ENCODE peak calls at places on chromosomes 5 and 9, in four cellular contexts. One of them, this sample, is unnamed.

GRCh38 chr9:2116073-2116472 is 100.9 kb downstream of the SMARCA2 start:
- DNase-seq in SJSA1: no peak
- DNase-seq in PC-3: peak; percentile 40
- DNase-seq in tibial nerve: no peak
- DNase-seq in this sample: no peak

GRCh38 chr9:81380960-81381359 is 308.4 kb downstream of the TLE1 start:
- DNase-seq in SJSA1: no peak
- DNase-seq in PC-3: peak; percentile 26
- DNase-seq in tibial nerve: no peak
- DNase-seq in this sample: no peak

GRCh38 chr9:128420651-128421473 is at the start of gene CERCAM:
- DNase-seq in SJSA1: peak; percentile 59
- DNase-seq in PC-3: peak; percentile 36
- DNase-seq in tibial nerve: peak; percentile 41
- DNase-seq in this sample: peak; percentile 16

GRCh38 chr5:82820188-82820587 is 257.0 kb downstream of the TMEM167A start:
- DNase-seq in SJSA1: no peak
- DNase-seq in PC-3: peak; percentile 86
- DNase-seq in tibial nerve: no peak
- DNase-seq in this sample: no peak

GRCh38 chr9:94269264-94269663 is 10.2 kb downstream of the ZNF169 start:
- DNase-seq in SJSA1: no peak
- DNase-seq in PC-3: no peak
- DNase-seq in tibial nerve: no peak
- DNase-seq in this sample: no peak

GRCh38 chr9:35859310-35859994 is 10.7 kb downstream of the OR13J1 start:
- DNase-seq in SJSA1: no peak
- DNase-seq in PC-3: peak; percentile 34
- DNase-seq in tibial nerve: no peak
- DNase-seq in this sample: no peak

GRCh38 chr5:143121135-143121474 is 282.4 kb downstream of the NR3C1 start:
- DNase-seq in SJSA1: no peak
- DNase-seq in PC-3: no peak
- DNase-seq in tibial nerve: no peak
- DNase-seq in this sample: no peak

GRCh38 chr9:136345281-136346156 is 18.0 kb downstream of the DNLZ start:
- DNase-seq in SJSA1: no peak
- DNase-seq in PC-3: peak; percentile 57
- DNase-seq in tibial nerve: peak; percentile 67
- DNase-seq in this sample: no peak

GRCh38 chr5:135891804-135892203 is 3.8 kb downstream of the IL9 start:
- DNase-seq in SJSA1: no peak
- DNase-seq in PC-3: no peak
- DNase-seq in tibial nerve: no peak
- DNase-seq in this sample: no peak

GRCh38 chr9:134690301-134690751 is 48.7 kb downstream of the COL5A1 start:
- DNase-seq in SJSA1: no peak
- DNase-seq in PC-3: no peak
- DNase-seq in tibial nerve: no peak
- DNase-seq in this sample: no peak

GRCh38 chr5:67164856-67165523 is 31.6 kb downstream of the CD180 start:
- DNase-seq in SJSA1: no peak
- DNase-seq in PC-3: no peak
- DNase-seq in tibial nerve: no peak
- DNase-seq in this sample: no peak

GRCh38 chr5:90783460-90784333 is 225.1 kb downstream of the ADGRV1 start:
- DNase-seq in SJSA1: peak; percentile 64
- DNase-seq in PC-3: peak; percentile 89
- DNase-seq in tibial nerve: peak; percentile 40
- DNase-seq in this sample: peak; percentile 19

GRCh38 chr5:99037668-99038067 is 108.9 kb upstream of the CHD1 start:
- DNase-seq in SJSA1: no peak
- DNase-seq in PC-3: peak; percentile 72
- DNase-seq in tibial nerve: no peak
- DNase-seq in this sample: peak; percentile 43

GRCh38 chr5:179261301-179262125 is 83.7 kb downstream of the ADAMTS2 start:
- DNase-seq in SJSA1: peak; percentile 42
- DNase-seq in PC-3: peak; percentile 3
- DNase-seq in tibial nerve: no peak
- DNase-seq in this sample: no peak

GRCh38 chr9:110555971-110556370 is 23.6 kb downstream of the SVEP1 start:
- DNase-seq in SJSA1: no peak
- DNase-seq in PC-3: no peak
- DNase-seq in tibial nerve: peak; percentile 45
- DNase-seq in this sample: no peak

GRCh38 chr5:2011481-2012411 is 129.0 kb upstream of the IRX4 start:
- DNase-seq in SJSA1: no peak
- DNase-seq in PC-3: no peak
- DNase-seq in tibial nerve: no peak
- DNase-seq in this sample: no peak

GRCh38 chr5:95163079-95163478 is 121.8 kb downstream of the MCTP1 start:
- DNase-seq in SJSA1: no peak
- DNase-seq in PC-3: no peak
- DNase-seq in tibial nerve: no peak
- DNase-seq in this sample: no peak

GRCh38 chr9:133728856-133729645 is 9.1 kb downstream of the SARDH start:
- DNase-seq in SJSA1: peak; percentile 30
- DNase-seq in PC-3: no peak
- DNase-seq in tibial nerve: no peak
- DNase-seq in this sample: no peak

GRCh38 chr9:69260161-69260560 is 64.9 kb upstream of the ENTREP1 start:
- DNase-seq in SJSA1: no peak
- DNase-seq in PC-3: no peak
- DNase-seq in tibial nerve: no peak
- DNase-seq in this sample: no peak

GRCh38 chr5:9898319-9898718 is 268.2 kb upstream of the TAS2R1 start:
- DNase-seq in SJSA1: no peak
- DNase-seq in PC-3: peak; percentile 85
- DNase-seq in tibial nerve: no peak
- DNase-seq in this sample: no peak

GRCh38 chr5:21823588-21823987 is 1029.6 kb downstream of the CDH12 start:
- DNase-seq in SJSA1: no peak
- DNase-seq in PC-3: peak; percentile 60
- DNase-seq in tibial nerve: no peak
- DNase-seq in this sample: no peak

GRCh38 chr9:105697871-105698270 is 3.5 kb downstream of the TMEM38B start:
- DNase-seq in SJSA1: no peak
- DNase-seq in PC-3: no peak
- DNase-seq in tibial nerve: no peak
- DNase-seq in this sample: no peak

GRCh38 chr5:45639038-45639437 is 57.1 kb downstream of the HCN1 start:
- DNase-seq in SJSA1: no peak
- DNase-seq in PC-3: peak; percentile 36
- DNase-seq in tibial nerve: no peak
- DNase-seq in this sample: no peak

GRCh38 chr9:134571326-134571871 is 70.2 kb upstream of the COL5A1 start:
- DNase-seq in SJSA1: peak; percentile 35
- DNase-seq in PC-3: no peak
- DNase-seq in tibial nerve: no peak
- DNase-seq in this sample: no peak

GRCh38 chr5:139644001-139644456 is 4.1 kb upstream of the CXXC5 start:
- DNase-seq in SJSA1: no peak
- DNase-seq in PC-3: no peak
- DNase-seq in tibial nerve: no peak
- DNase-seq in this sample: no peak

DNA sequence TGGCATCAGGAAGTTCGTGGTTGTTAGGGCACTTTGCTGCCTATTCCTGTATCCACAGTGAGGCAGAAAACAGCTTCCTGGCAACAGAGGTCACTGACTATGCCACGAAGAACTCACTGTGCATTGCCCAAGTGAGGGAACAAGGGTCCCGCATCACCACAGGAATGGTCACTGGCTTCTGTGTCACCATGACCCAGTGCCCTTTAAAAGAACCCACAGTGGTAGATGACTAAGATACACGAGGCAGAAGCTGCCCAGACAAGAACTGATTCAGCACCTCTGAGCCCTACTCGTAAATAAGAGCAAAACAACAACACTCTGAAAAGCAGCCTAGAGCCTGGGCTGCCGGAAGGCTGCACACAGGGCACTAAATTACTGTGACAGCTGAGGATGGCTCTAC is 236.6 kb upstream of the RASEF start:
- DNase-seq in SJSA1: peak; percentile 46
- DNase-seq in PC-3: peak; percentile 79
- DNase-seq in tibial nerve: no peak
- DNase-seq in this sample: no peak
- H3K27ac ChIP-seq in SJSA1: no peak overlapping the region
- H3K27ac ChIP-seq in PC-3: peak overlapping the region; percentile 89
- H3K27ac ChIP-seq in tibial nerve: no peak overlapping the region
- H3K27ac ChIP-seq in this sample: no peak overlapping the region

GRCh38 chr9:123339666-123340414 is 16.2 kb upstream of the CRB2 start:
- DNase-seq in SJSA1: no peak
- DNase-seq in PC-3: peak; percentile 23
- DNase-seq in tibial nerve: no peak
- DNase-seq in this sample: no peak
- H3K4me1 ChIP-seq in SJSA1: peaks cover 11% of the 10 kb centered on the region
- H3K4me1 ChIP-seq in PC-3: no peaks in the 10 kb centered on the region
- H3K4me1 ChIP-seq in tibial nerve: no peaks in the 10 kb centered on the region
- H3K4me1 ChIP-seq in this sample: peaks cover 12% of the 10 kb centered on the region

DNA sequence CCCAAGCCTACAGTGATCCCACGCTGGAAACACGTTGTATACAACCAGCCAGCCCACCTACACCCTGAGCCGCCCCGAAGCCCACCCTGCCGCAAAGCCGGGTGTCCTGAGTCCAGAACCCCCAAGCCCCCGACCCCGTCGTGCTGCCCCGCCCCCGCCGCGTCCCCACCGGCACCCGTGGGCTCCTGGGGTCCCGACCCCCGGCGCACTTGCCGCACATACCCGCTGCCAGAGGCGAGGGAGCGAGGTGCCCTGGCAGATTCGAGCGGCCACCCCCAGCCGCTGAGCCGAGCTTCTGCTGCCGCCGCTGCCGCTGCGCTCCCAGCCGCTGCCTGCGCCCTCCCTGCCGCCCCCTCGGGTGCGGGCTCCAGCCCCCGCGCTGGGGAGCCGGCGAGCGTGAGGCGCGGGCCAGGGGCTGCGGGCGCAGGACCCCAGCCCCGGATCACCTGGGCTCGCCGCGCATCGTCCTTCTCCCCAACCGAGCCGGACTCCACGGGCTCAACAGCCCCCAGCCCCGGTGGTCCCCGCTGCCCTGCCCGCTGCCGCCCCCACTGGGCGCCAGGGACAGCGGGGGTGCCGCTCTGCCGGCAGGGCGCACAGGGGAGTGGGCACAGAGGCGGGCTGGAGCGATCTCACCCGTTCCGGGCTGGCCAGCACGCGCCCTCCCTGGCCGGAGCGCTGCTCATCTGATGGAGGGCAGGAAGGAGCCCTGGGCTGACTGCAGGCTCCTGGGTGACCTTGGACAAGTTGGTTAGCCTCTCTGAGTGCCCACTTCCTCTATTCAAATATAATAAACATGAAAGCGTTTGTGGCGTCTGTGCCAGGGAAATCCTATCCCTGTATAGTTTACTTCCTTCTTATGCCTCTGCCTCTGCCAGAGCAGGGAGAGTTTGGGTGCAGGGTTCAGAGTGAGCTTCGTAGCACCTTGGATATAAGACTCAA is at the start of gene HTR4:
- DNase-seq in SJSA1: no peak
- DNase-seq in PC-3: no peak
- DNase-seq in tibial nerve: no peak
- DNase-seq in this sample: no peak
- H3K27ac ChIP-seq in SJSA1: no peak within 1 kb of the TSS
- H3K27ac ChIP-seq in PC-3: no peak within 1 kb of the TSS
- H3K27ac ChIP-seq in tibial nerve: no peak within 1 kb of the TSS
- H3K27ac ChIP-seq in this sample: no peak within 1 kb of the TSS

GRCh38 chr5:43149231-43149630 is 28.5 kb downstream of the ZNF131 start:
- DNase-seq in SJSA1: no peak
- DNase-seq in PC-3: no peak
- DNase-seq in tibial nerve: no peak
- DNase-seq in this sample: no peak

GRCh38 chr5:43140286-43140685 is 19.6 kb downstream of the ZNF131 start:
- DNase-seq in SJSA1: no peak
- DNase-seq in PC-3: no peak
- DNase-seq in tibial nerve: no peak
- DNase-seq in this sample: no peak

GRCh38 chr5:43141211-43141610 is 20.5 kb downstream of the ZNF131 start:
- DNase-seq in SJSA1: no peak
- DNase-seq in PC-3: no peak
- DNase-seq in tibial nerve: no peak
- DNase-seq in this sample: no peak

GRCh38 chr5:43146958-43147357 is 26.2 kb downstream of the ZNF131 start:
- DNase-seq in SJSA1: no peak
- DNase-seq in PC-3: no peak
- DNase-seq in tibial nerve: no peak
- DNase-seq in this sample: no peak

GRCh38 chr5:43145071-43145470 is 24.4 kb downstream of the ZNF131 start:
- DNase-seq in SJSA1: no peak
- DNase-seq in PC-3: no peak
- DNase-seq in tibial nerve: no peak
- DNase-seq in this sample: no peak
- H3K4me1 ChIP-seq in SJSA1: no peaks in the 10 kb centered on the region
- H3K4me1 ChIP-seq in PC-3: no peaks in the 10 kb centered on the region
- H3K4me1 ChIP-seq in tibial nerve: no peaks in the 10 kb centered on the region
- H3K4me1 ChIP-seq in this sample: peaks cover 3% of the 10 kb centered on the region

GRCh38 chr9:77176686-77177142 is 620 bp upstream of the VPS13A start:
- DNase-seq in SJSA1: no peak
- DNase-seq in PC-3: no peak
- DNase-seq in tibial nerve: no peak
- DNase-seq in this sample: no peak

GRCh38 chr9:77177143-77177893 is at the start of gene VPS13A:
- DNase-seq in SJSA1: peak; percentile 94
- DNase-seq in PC-3: peak; percentile 91
- DNase-seq in tibial nerve: peak; percentile 73
- DNase-seq in this sample: peak; percentile 89

GRCh38 chr9:77176106-77176505 is 1.2 kb upstream of the VPS13A start:
- DNase-seq in SJSA1: no peak
- DNase-seq in PC-3: no peak
- DNase-seq in tibial nerve: no peak
- DNase-seq in this sample: no peak

GRCh38 chr9:77180056-77180455 is 2.7 kb downstream of the VPS13A start:
- DNase-seq in SJSA1: no peak
- DNase-seq in PC-3: no peak
- DNase-seq in tibial nerve: no peak
- DNase-seq in this sample: no peak

GRCh38 chr9:77177894-77178794 is 810 bp downstream of the VPS13A start:
- DNase-seq in SJSA1: peak; percentile 46
- DNase-seq in PC-3: peak; percentile 10
- DNase-seq in tibial nerve: no peak
- DNase-seq in this sample: peak; percentile 56
- H3K27ac ChIP-seq in SJSA1: no peak overlapping the region
- H3K27ac ChIP-seq in PC-3: peak overlapping the region; percentile 36
- H3K27ac ChIP-seq in tibial nerve: peak overlapping the region; percentile 70
- H3K27ac ChIP-seq in this sample: peak overlapping the region; percentile 89

GRCh38 chr9:137619240-137620090 is 660 bp downstream of the EHMT1 start:
- DNase-seq in SJSA1: no peak
- DNase-seq in PC-3: peak; percentile 39
- DNase-seq in tibial nerve: no peak
- DNase-seq in this sample: no peak
- H3K4me1 ChIP-seq in SJSA1: peaks cover 14% of the 10 kb centered on the region
- H3K4me1 ChIP-seq in PC-3: peaks cover 17% of the 10 kb centered on the region
- H3K4me1 ChIP-seq in tibial nerve: no peaks in the 10 kb centered on the region
- H3K4me1 ChIP-seq in this sample: peaks cover 13% of the 10 kb centered on the region

GRCh38 chr5:157180374-157181264 is at the start of gene ITK:
- DNase-seq in SJSA1: no peak
- DNase-seq in PC-3: no peak
- DNase-seq in tibial nerve: no peak
- DNase-seq in this sample: peak; percentile 38
- H3K27ac ChIP-seq in SJSA1: no peak within 1 kb of the TSS
- H3K27ac ChIP-seq in PC-3: no peak within 1 kb of the TSS
- H3K27ac ChIP-seq in tibial nerve: no peak within 1 kb of the TSS
- H3K27ac ChIP-seq in this sample: peak within 1 kb of the TSS; percentile 90

This sample was measured in effector memory CD4-positive, alpha-beta T cell.